ENCODE peak calls at places on chromosomes 4 and X, in six cellular contexts. I, U, J, N, A and P are unnamed samples.

GRCh38 chr4:53043096-53043495 is 181.0 kb downstream of the RASL11B start:
- DNase-seq in I (no peak), U (no peak), J (no peak), N (no peak), A (no peak), P (no peak)

GRCh38 chrX:151899622-151900021 is 13.1 kb upstream of the MAGEA4 start:
- DNase-seq in I (no peak), U (no peak), J (no peak), N (no peak), A (no peak), P (no peak)

GRCh38 chr4:37908488-37909343 is 17.8 kb downstream of the TBC1D1 start:
- DNase-seq in I (no peak), U (no peak), J (no peak), N (no peak), A (no peak), P (no peak)

GRCh38 chrX:43976216-43976615 is 3.0 kb upstream of the NDP start:
- DNase-seq in I (no peak), U (no peak), J (no peak), N (no peak), A (no peak), P (no peak)

GRCh38 chr4:52588771-52589591 is 70.1 kb downstream of the USP46 start:
- DNase-seq in I (no peak), U (no peak), J (no peak), N (no peak), A (no peak), P (no peak)

GRCh38 chrX:370963-371745 is 15.6 kb downstream of the PPP2R3B start:
- DNase-seq in I (no peak), U (no peak), J (no peak), N (no peak), A (no peak), P (no peak)

GRCh38 chr4:61336488-61336887 is 136.4 kb downstream of the ADGRL3 start:
- DNase-seq in I (no peak), U (no peak), J (no peak), N (no peak), A (no peak), P (no peak)

GRCh38 chrX:26442340-26442739 is 226.4 kb downstream of the MAGEB5 start:
- DNase-seq in I (peak), U (no peak), J (no peak), N (no peak), A (peak), P (peak)

GRCh38 chr4:173195708-173196107 is 27.1 kb downstream of the GALNT7 start:
- DNase-seq in I (no peak), U (no peak), J (no peak), N (no peak), A (no peak), P (no peak)

GRCh38 chr4:153027879-153028278 is 91.8 kb downstream of the FHDC1 start:
- DNase-seq in I (no peak), U (no peak), J (no peak), N (no peak), A (no peak), P (no peak)

GRCh38 chr4:148998719-148999118 is 556.5 kb upstream of the NR3C2 start:
- DNase-seq in I (peak), U (peak), J (no peak), N (no peak), A (peak), P (no peak)

GRCh38 chrX:28576117-28576516 is 11.1 kb upstream of the IL1RAPL1 start:
- DNase-seq in I (no peak), U (no peak), J (no peak), N (no peak), A (no peak), P (no peak)

GRCh38 chr4:37758226-37758625 is 68.3 kb upstream of the PGM2 start:
- DNase-seq in I (no peak), U (peak), J (no peak), N (no peak), A (no peak), P (no peak)

GRCh38 chrX:106726485-106727437 is at the start of gene RNF128:
- DNase-seq in I (peak), U (peak), J (no peak), N (no peak), A (peak), P (peak)

GRCh38 chr4:6926681-6927478 is 17.3 kb downstream of the TBC1D14 start:
- DNase-seq in I (no peak), U (peak), J (peak), N (no peak), A (no peak), P (no peak)

GRCh38 chrX:44344194-44344593 is 722 bp upstream of the EFHC2 start:
- DNase-seq in I (no peak), U (no peak), J (peak), N (no peak), A (no peak), P (no peak)

GRCh38 chrX:15983034-15983433 is 128.4 kb upstream of the AP1S2 start:
- DNase-seq in I (no peak), U (no peak), J (no peak), N (no peak), A (no peak), P (no peak)

GRCh38 chrX:15989716-15990115 is 133.6 kb upstream of the GRPR start:
- DNase-seq in I (no peak), U (no peak), J (no peak), N (no peak), A (no peak), P (no peak)

GRCh38 chrX:15985937-15986336 is 131.3 kb upstream of the AP1S2 start:
- DNase-seq in I (no peak), U (no peak), J (no peak), N (no peak), A (no peak), P (no peak)

DNA sequence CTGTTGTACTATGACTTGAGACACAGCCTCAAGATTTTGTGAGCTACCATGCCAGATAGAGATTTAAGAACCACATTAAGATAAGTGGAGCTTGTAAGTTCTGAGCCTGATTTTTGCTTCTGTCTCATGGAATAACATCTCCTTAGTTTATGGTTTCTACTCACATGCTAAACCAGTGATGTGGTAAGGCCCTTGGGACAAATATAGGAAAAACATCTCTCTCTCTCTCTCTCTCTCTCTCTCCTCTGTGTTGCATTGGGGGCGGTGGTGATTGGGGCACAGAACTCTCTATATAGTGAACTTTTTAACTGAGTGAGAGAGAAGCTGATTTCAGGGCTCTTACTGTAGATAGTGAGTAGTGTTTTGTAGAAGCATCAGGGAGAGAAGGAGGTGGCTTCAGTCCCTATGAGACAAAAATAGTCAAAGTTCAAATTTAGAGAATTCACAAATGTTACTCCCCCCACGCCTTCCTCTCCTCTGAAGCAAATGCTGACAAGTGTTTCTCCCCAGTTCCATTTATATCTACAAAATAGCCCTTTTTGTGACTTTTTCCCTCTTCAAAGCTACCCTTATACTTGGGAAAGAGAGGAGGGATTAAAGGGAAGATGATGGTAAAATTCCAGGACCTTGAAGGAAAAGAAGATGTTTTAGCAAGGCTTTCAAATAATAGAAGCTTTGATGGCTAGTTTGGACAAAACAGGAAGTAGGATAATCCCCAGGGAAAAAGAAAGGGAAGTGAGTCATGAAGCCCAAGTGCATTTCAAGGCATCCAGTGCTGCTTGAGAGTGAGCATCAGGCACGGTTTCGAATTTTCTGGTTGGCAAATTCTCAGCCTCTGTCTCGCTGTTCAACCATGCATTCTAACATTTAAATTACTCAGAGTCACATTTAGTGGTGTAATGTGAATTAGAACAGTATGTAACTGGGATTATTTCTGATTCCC is 134.3 kb upstream of the AP1S2 start:
- DNase-seq in I (no peak), U (no peak), J (no peak), N (no peak), A (no peak), P (no peak)
- TF ChIP-seq JUND in I (no peak), U (no peak), J (no peak), N (no peak), A (peak), P (no peak)

DNA sequence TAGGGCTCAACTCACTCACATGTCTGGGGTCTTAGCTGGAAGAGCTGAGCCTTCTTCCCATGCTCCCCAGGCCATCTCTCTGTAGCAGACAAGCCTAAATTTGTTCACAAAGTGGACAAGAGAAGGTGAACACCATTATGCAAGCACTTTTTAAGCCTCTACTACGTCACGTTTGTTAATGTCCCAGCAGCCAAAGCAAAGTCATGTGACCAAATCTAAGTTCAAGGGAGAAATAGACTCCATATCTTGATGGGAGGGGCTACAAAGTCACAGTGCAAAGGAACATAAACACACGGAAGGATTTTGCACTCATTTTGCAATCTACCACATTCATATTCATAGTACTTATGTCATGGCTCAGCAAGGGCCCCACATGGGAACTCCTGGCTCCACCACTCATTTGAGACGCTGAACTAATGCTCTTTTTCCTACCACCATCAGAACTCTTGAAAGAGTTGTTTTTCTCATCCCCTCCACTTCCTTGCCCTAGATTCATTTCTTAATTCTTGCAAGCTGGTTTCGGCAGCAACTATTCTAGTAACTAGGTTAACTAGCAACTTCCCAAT is 139.0 kb upstream of the JADE1 start:
- DNase-seq in I (no peak), U (no peak), J (no peak), N (no peak), A (no peak), P (no peak)
- TF ChIP-seq JUND in I (no peak), U (no peak), J (no peak), N (no peak), A (no peak), P (no peak)

GRCh38 chrX:54708404-54708803 is 89.7 kb downstream of the ITIH6 start:
- DNase-seq in I (no peak), U (peak), J (no peak), N (no peak), A (no peak), P (no peak)
- TF ChIP-seq JUND in I (no peak), U (no peak), J (no peak), N (no peak), A (no peak), P (no peak)

GRCh38 chr4:26148925-26149324 is 171.9 kb upstream of the RBPJ start:
- DNase-seq in I (no peak), U (no peak), J (no peak), N (no peak), A (no peak), P (no peak)
- TF ChIP-seq JUND in I (no peak), U (no peak), J (no peak), N (no peak), A (no peak), P (no peak)

GRCh38 chrX:118761950-118762725 is 34.7 kb downstream of the IL13RA1 start:
- DNase-seq in I (no peak), U (no peak), J (peak), N (no peak), A (peak), P (no peak)

GRCh38 chrX:118756111-118756510 is 28.7 kb downstream of the IL13RA1 start:
- DNase-seq in I (no peak), U (no peak), J (no peak), N (no peak), A (no peak), P (no peak)

GRCh38 chrX:118760025-118760424 is 32.6 kb downstream of the IL13RA1 start:
- DNase-seq in I (no peak), U (no peak), J (no peak), N (no peak), A (no peak), P (no peak)

GRCh38 chrX:118755633-118756032 is 28.2 kb downstream of the IL13RA1 start:
- DNase-seq in I (no peak), U (no peak), J (no peak), N (no peak), A (no peak), P (no peak)

GRCh38 chrX:118758511-118758910 is 31.1 kb downstream of the IL13RA1 start:
- DNase-seq in I (no peak), U (no peak), J (no peak), N (no peak), A (no peak), P (no peak)
- TF ChIP-seq JUND in I (no peak), U (no peak), J (no peak), N (no peak), A (no peak), P (no peak)

DNA sequence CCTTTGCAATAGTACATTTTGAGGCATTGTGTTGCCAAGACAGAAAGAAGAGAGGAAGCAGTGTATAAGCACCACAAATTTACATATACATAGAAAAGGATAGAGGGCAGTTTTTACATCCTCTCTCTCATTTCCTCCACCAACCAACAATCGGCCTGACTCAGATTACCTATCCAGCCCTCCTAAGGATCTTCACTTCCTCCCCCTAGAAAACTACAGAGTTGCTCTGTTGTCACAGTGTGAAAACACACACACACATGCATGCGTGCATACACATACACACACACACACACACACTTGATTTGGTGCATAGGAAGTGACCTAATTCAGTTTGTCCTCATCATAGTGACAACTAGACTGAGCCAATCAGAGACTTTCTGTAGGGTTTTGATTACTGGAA is 98.8 kb upstream of the SPRY1 start:
- DNase-seq in I (no peak), U (no peak), J (no peak), N (no peak), A (no peak), P (no peak)
- TF ChIP-seq JUND in I (no peak), U (no peak), J (no peak), N (no peak), A (no peak), P (no peak)

GRCh38 chrX:123408856-123409737 is 225.0 kb downstream of the GRIA3 start:
- DNase-seq in I (no peak), U (no peak), J (no peak), N (peak), A (no peak), P (no peak)
- TF ChIP-seq JUND in I (no peak), U (no peak), J (no peak), N (no peak), A (no peak), P (no peak)